ENCODE peak calls at places on chromosomes 6 and 20, in eight cellular contexts. W, F, V, Y, A, G, K and B are unnamed samples.

GRCh38 chr6:133128191-133128590 is 113.0 kb upstream of the EYA4 start:
- DNase-seq in W (no peak), F (no peak), V (no peak), Y (no peak), A (peak; percentile 8), G (no peak), K (no peak), B (no peak)

GRCh38 chr6:144361027-144361426 is 75.9 kb downstream of the UTRN start:
- DNase-seq in W (no peak), F (no peak), V (no peak), Y (no peak), A (no peak), G (no peak), K (no peak), B (no peak)

GRCh38 chr6:131015630-131016263 is 47.3 kb downstream of the EPB41L2 start:
- DNase-seq in W (peak; percentile 43), F (no peak), V (no peak), Y (no peak), A (no peak), G (no peak), K (no peak), B (no peak)

GRCh38 chr6:71349976-71350615 is 61.5 kb downstream of the OGFRL1 start:
- DNase-seq in W (peak; percentile 47), F (no peak), V (no peak), Y (no peak), A (no peak), G (no peak), K (no peak), B (no peak)

GRCh38 chr6:161374971-161375873 is 101.4 kb upstream of the AGPAT4 start:
- DNase-seq in W (peak; percentile 75), F (no peak), V (peak; percentile 65), Y (peak; percentile 45), A (peak; percentile 27), G (peak; percentile 73), K (no peak), B (no peak)

GRCh38 chr6:139568956-139569538 is 194.6 kb upstream of the CITED2 start:
- DNase-seq in W (no peak), F (no peak), V (no peak), Y (no peak), A (no peak), G (no peak), K (no peak), B (no peak)

GRCh38 chr6:38708483-38708882 is 5.5 kb upstream of the GLO1 start:
- DNase-seq in W (no peak), F (no peak), V (no peak), Y (no peak), A (no peak), G (no peak), K (no peak), B (no peak)

GRCh38 chr6:142167071-142167470 is 20.0 kb downstream of the VTA1 start:
- DNase-seq in W (no peak), F (no peak), V (no peak), Y (no peak), A (no peak), G (no peak), K (no peak), B (no peak)

GRCh38 chr6:15254074-15254975 is 8.5 kb downstream of the JARID2 start:
- DNase-seq in W (no peak), F (no peak), V (no peak), Y (no peak), A (peak; percentile 86), G (no peak), K (no peak), B (no peak)

GRCh38 chr6:153436346-153436745 is 305.3 kb upstream of the RGS17 start:
- DNase-seq in W (no peak), F (no peak), V (no peak), Y (no peak), A (no peak), G (peak; percentile 30), K (no peak), B (no peak)

GRCh38 chr20:40562031-40562430 is 127.0 kb downstream of the MAFB start:
- DNase-seq in W (peak; percentile 44), F (no peak), V (no peak), Y (no peak), A (no peak), G (no peak), K (no peak), B (no peak)

GRCh38 chr6:128098000-128098581 is 197.2 kb upstream of the THEMIS start:
- DNase-seq in W (no peak), F (no peak), V (no peak), Y (no peak), A (peak; percentile 8), G (no peak), K (no peak), B (peak; percentile 9)

GRCh38 chr20:40844285-40844684 is 155.2 kb upstream of the MAFB start:
- DNase-seq in W (no peak), F (no peak), V (no peak), Y (no peak), A (no peak), G (no peak), K (no peak), B (no peak)

GRCh38 chr20:57589123-57589727 is 28.3 kb downstream of the PCK1 start:
- DNase-seq in W (no peak), F (no peak), V (no peak), Y (peak; percentile 14), A (no peak), G (no peak), K (no peak), B (no peak)
- TF ChIP-seq CTCF in W (no peak), F (no peak), V (no peak), Y (no peak), A (no peak), G (no peak), K (no peak), B (no peak)

GRCh38 chr6:8588176-8588575 is 152.8 kb upstream of the SLC35B3 start:
- DNase-seq in W (no peak), F (no peak), V (no peak), Y (no peak), A (no peak), G (no peak), K (no peak), B (no peak)
- TF ChIP-seq CTCF in W (no peak), F (no peak), V (no peak), Y (no peak), A (no peak), G (no peak), K (no peak), B (no peak)

DNA sequence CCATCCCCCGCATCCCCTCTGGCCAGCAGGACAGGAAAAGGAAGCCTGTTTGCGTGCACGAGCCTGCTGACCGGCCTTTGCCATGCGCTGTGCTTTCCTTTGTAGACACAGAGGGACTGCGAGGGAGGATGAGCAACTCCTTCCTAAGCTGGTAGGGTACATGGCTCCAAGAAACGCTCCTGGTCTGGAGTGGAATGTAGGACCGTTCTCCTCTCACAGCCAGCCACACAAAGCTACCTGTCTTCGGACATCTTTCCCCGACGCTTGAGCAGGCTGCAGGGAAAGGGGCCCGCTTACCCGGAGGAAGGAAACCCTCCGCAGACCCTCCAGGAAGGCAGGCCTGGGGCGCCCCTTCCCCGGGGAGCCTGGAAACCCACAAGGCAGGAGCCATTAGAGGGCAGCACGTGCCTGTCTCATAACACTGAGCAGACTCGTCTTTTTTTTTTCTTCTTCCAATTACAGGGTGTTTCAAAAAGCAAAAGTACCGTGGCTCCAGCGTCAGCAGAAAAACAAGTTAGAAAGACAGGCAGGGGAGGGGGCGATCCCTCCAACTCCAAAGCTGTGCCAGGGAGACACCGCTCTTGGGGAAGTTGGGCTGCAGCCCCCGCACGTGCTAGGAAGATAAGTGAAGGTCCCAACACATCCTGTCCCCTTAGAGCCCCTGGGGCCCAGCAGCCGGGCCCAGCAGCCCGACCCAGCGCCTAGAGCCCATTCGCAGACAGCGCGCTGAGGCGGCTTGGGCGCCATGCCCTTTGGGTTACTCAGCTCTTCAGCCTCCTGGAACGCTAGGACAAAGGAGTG is 136.0 kb downstream of the LY86 start:
- DNase-seq in W (peak; percentile 82), F (peak; percentile 84), V (no peak), Y (peak; percentile 73), A (peak; percentile 69), G (peak; percentile 80), K (peak; percentile 70), B (peak; percentile 72)
- TF ChIP-seq CTCF in W (peak; percentile 67), F (peak; percentile 56), V (no peak), Y (peak; percentile 57), A (peak; percentile 64), G (peak; percentile 76), K (peak; percentile 82), B (peak; percentile 45)

DNA sequence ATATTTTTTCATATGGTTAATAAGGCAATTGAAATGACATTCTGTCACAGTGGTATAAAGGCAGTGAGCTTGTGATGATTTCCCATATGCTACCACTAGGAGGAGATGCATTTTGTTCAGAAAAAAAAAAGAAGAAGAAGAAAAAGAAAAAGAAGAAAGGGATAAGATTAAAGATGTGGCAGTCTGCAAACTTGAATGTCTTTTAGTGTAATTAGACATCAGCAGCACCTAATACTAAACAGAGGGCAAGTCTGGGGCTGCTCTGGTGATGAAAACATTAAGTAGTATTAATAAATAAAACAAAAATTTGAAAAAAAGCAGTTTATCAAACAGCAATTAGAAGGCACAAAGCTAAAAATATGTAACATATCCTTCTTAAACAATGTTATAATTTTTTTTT is 95.4 kb upstream of the DEFB112 start:
- DNase-seq in W (no peak), F (no peak), V (no peak), Y (no peak), A (peak; percentile 2), G (no peak), K (no peak), B (no peak)
- TF ChIP-seq CTCF in W (no peak), F (no peak), V (no peak), Y (no peak), A (peak; percentile 39), G (peak; percentile 73), K (peak; percentile 76), B (peak; percentile 22)

DNA sequence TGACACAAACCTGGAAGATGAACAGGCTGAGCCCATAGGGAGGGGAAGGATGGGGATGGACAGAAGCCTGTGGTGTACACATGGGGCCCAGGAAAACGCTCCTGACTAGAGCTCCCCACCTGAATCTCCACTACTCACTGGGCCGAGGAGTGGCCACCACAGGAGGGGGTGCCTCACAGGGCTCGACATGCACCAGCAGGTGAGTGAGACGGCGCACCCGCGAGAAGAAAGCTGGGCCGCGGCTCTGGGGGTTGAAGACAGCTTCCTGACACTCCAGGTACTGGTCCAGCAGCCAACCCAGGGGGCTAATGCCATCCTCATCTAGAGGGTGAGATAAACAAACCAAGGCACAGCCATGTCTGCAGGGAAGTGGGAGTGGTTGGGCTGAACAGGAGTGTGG is 10.3 kb downstream of the CUL7 start:
- DNase-seq in W (no peak), F (no peak), V (no peak), Y (no peak), A (no peak), G (peak; percentile 19), K (no peak), B (no peak)
- TF ChIP-seq CTCF in W (no peak), F (no peak), V (no peak), Y (no peak), A (no peak), G (no peak), K (no peak), B (no peak)